ENCODE peak calls at places on chromosome 19, in seven cellular contexts. I is activated CD8-positive, alpha-beta T cell treated with anti-CD3 and anti-CD28 coated beads, Interleukin-2, amount 10 ng/mL, durations not matched to agents 7 days and 5 days; E is fibroblast of the aortic adventitia; R is stimulated activated CD4-positive, alpha-beta T cell treated with anti-CD3 and anti-CD28 coated beads, Interleukin-4, amount 100 ng/mL, for 1 hour; U is kidney tubule cell; M is heart right ventricle; G is hepatic stellate cell. J is an unnamed sample.
A peak's percentile ranks its signal among the peaks of the same experiment; 100 is the strongest.

GRCh38 chr19:51539821-51540366 is 8.4 kb upstream of the SIGLEC6 start:
- DNase-seq in R (no peak), M (no peak), I (no peak), U (no peak), E (no peak), G (no peak), J (no peak)

GRCh38 chr19:10000171-10000826 is 10.0 kb downstream of the COL5A3 start:
- DNase-seq in I (peak; percentile 73), R (peak; percentile 64), E (peak; percentile 73), G (peak; percentile 86), M (peak; percentile 47), U (peak; percentile 63), J (no peak)

GRCh38 chr19:40254714-40255418 is 28.4 kb upstream of the CCNP start:
- DNase-seq in M (no peak), R (no peak), U (no peak), G (no peak), I (no peak), E (no peak), J (no peak)

GRCh38 chr19:55255618-55256423 is 3.0 kb downstream of the PPP6R1 start:
- DNase-seq in E (peak; percentile 5), R (peak; percentile 61), I (peak; percentile 69), M (no peak), G (peak; percentile 47), U (peak; percentile 79), J (peak; percentile 61)

GRCh38 chr19:48630289-48631036 is 6.7 kb downstream of the DBP start:
- DNase-seq in G (no peak), U (no peak), I (no peak), M (peak; percentile 88), E (peak; percentile 63), R (no peak), J (no peak)

GRCh38 chr19:57351867-57352266 is 796 bp downstream of the ZNF304 start:
- DNase-seq in M (no peak), E (peak; percentile 2), G (no peak), I (no peak), U (peak; percentile 9), R (no peak), J (no peak)

GRCh38 chr19:18436651-18437478 is 1.1 kb downstream of the ISYNA1 start:
- DNase-seq in I (peak; percentile 91), R (peak; percentile 68), M (peak; percentile 84), E (peak; percentile 64), U (peak; percentile 86), G (peak; percentile 92), J (peak; percentile 93)

GRCh38 chr19:11856568-11857264 is 8.2 kb downstream of the ZNF439 start:
- DNase-seq in R (no peak), I (no peak), U (no peak), E (no peak), G (no peak), M (no peak), J (no peak)

GRCh38 chr19:29371766-29372415 is 153.9 kb upstream of the VSTM2B start:
- DNase-seq in G (no peak), R (no peak), U (no peak), I (no peak), E (no peak), M (no peak), J (no peak)

GRCh38 chr19:42123765-42124164 is 8.5 kb downstream of the POU2F2 start:
- DNase-seq in E (no peak), M (no peak), I (no peak), G (no peak), U (no peak), R (no peak), J (no peak)

GRCh38 chr19:57887195-57887941 is 1.5 kb downstream of the ZNF814 start:
- DNase-seq in G (no peak), E (peak; percentile 31), I (no peak), R (no peak), U (peak; percentile 37), M (no peak), J (no peak)

GRCh38 chr19:38207543-38207942 is 16.5 kb downstream of the DPF1 start:
- DNase-seq in R (no peak), G (no peak), U (no peak), M (no peak), E (no peak), I (no peak), J (no peak)

GRCh38 chr19:18785179-18786124 is 5.7 kb downstream of the COMP start:
- DNase-seq in M (peak; percentile 83), E (peak; percentile 50), I (peak; percentile 74), G (peak; percentile 83), R (peak; percentile 73), U (peak; percentile 48), J (no peak)

GRCh38 chr19:11446652-11447301 is 11.3 kb downstream of the PRKCSH start:
- DNase-seq in I (peak; percentile 49), E (peak; percentile 17), R (peak; percentile 57), U (peak; percentile 25), G (peak; percentile 81), M (peak; percentile 74), J (peak; percentile 91)

GRCh38 chr19:36136975-36137686 is 2.7 kb upstream of the CAPNS1 start:
- DNase-seq in R (no peak), M (peak; percentile 48), G (peak; percentile 71), E (peak; percentile 72), U (peak; percentile 90), I (no peak), J (no peak)

GRCh38 chr19:38304866-38305429 is 897 bp downstream of the C19orf33 start:
- DNase-seq in R (no peak), G (no peak), I (no peak), M (peak; percentile 44), E (no peak), U (peak; percentile 94), J (no peak)

GRCh38 chr19:43664008-43664407 is 6.0 kb downstream of the PLAUR start:
- DNase-seq in M (no peak), G (no peak), I (peak; percentile 62), E (no peak), U (no peak), R (no peak), J (no peak)

GRCh38 chr19:51514866-51515481 is 13.4 kb upstream of the SIGLEC12 start:
- DNase-seq in I (peak; percentile 49), M (no peak), E (peak; percentile 69), G (peak; percentile 53), U (peak; percentile 59), R (no peak), J (peak; percentile 57)

GRCh38 chr19:16296713-16297112 is 27.9 kb upstream of the KLF2 start:
- DNase-seq in U (peak; percentile 37), I (no peak), M (no peak), R (no peak), E (no peak), G (no peak), J (no peak)

GRCh38 chr19:8334458-8335342 is 8.4 kb downstream of the KANK3 start:
- DNase-seq in I (peak; percentile 60), M (peak; percentile 52), U (peak; percentile 70), G (peak; percentile 62), R (no peak), E (peak; percentile 43), J (peak; percentile 65)

GRCh38 chr19:45321848-45322247 is 827 bp downstream of the CKM start:
- DNase-seq in M (peak; percentile 60), I (no peak), G (no peak), E (no peak), R (no peak), U (no peak), J (no peak)

GRCh38 chr19:13968383-13968935 is 16.1 kb downstream of the DCAF15 start:
- DNase-seq in U (no peak), I (no peak), G (no peak), R (no peak), M (no peak), E (no peak), J (no peak)

GRCh38 chr19:30227661-30228112 is 144.5 kb upstream of the ZNF536 start:
- DNase-seq in R (peak; percentile 54), M (peak; percentile 67), I (peak; percentile 72), E (peak; percentile 17), U (peak; percentile 63), G (peak; percentile 75), J (no peak)

GRCh38 chr19:55087542-55087935 is 11.9 kb downstream of the EPS8L1 start:
- DNase-seq in G (peak; percentile 78), M (no peak), R (no peak), U (no peak), I (no peak), E (no peak), J (no peak)

GRCh38 chr19:16190198-16190597 is 5.0 kb downstream of the FAM32A start:
- DNase-seq in R (no peak), G (no peak), M (no peak), I (no peak), E (no peak), U (no peak), J (no peak)

GRCh38 chr19:17902701-17903100 is 30.1 kb upstream of the CCDC124 start:
- DNase-seq in R (no peak), E (peak; percentile 35), M (no peak), I (no peak), U (no peak), G (no peak), J (no peak)

GRCh38 chr19:46533085-46534081 is 37.7 kb upstream of the PNMA8B start:
- DNase-seq in U (no peak), G (no peak), R (no peak), I (no peak), M (no peak), E (no peak), J (no peak)

GRCh38 chr19:14782978-14783545 is 4.7 kb upstream of the ADGRE2 start:
- DNase-seq in E (no peak), G (no peak), R (no peak), M (no peak), U (no peak), I (no peak), J (no peak)

GRCh38 chr19:12720851-12721655 is 2.7 kb downstream of the TNPO2 start:
- DNase-seq in I (peak; percentile 54), U (peak; percentile 7), R (no peak), E (peak; percentile 17), G (peak; percentile 50), M (peak; percentile 34), J (no peak)

GRCh38 chr19:12722566-12723382 is 958 bp downstream of the TNPO2 start:
- DNase-seq in I (peak; percentile 98), E (peak; percentile 100), M (peak; percentile 93), U (peak; percentile 98), R (peak; percentile 90), G (peak; percentile 100), J (peak; percentile 99)

J was measured in B cell.